ENCODE peak calls at places on chromosomes 2 and 18, in four cellular contexts. G is GM23248, E is right lobe of liver, X is ovary. Y is an unnamed sample. For H3K4me1 and H3K36me3, the result is how much of the 10 kb centered on the place peaks cover.

GRCh38 chr2:47086571-47086970 is 68.5 kb downstream of the STPG4 start:
- DNase-seq in G (peak), X (peak), E (no peak), Y (no peak)

GRCh38 chr2:212939777-212940531 is 211.5 kb downstream of the IKZF2 start:
- DNase-seq in X (no peak), E (no peak), G (no peak), Y (no peak)

GRCh38 chr2:54047076-54047475 is 68.3 kb upstream of the ACYP2 start:
- DNase-seq in X (no peak), E (no peak), G (peak), Y (no peak)

GRCh38 chr18:26044807-26045206 is 45.6 kb downstream of the SS18 start:
- DNase-seq in E (no peak), G (no peak), X (no peak), Y (no peak)

GRCh38 chr2:24613154-24613814 is 122.2 kb downstream of the NCOA1 start:
- DNase-seq in G (peak), X (no peak), E (no peak), Y (no peak)

GRCh38 chr2:168528016-168528415 is 71.9 kb downstream of the CERS6 start:
- DNase-seq in G (no peak), X (no peak), E (no peak), Y (no peak)

GRCh38 chr18:48072428-48073204 is 142.2 kb upstream of the SMAD2 start:
- DNase-seq in E (no peak), X (no peak), G (peak), Y (no peak)

GRCh38 chr2:133532919-133533318 is 35.3 kb downstream of the NCKAP5 start:
- DNase-seq in E (no peak), G (peak), X (no peak), Y (no peak)

GRCh38 chr2:231935207-231935524 is 9.0 kb upstream of the NPPC start:
- DNase-seq in E (no peak), X (no peak), G (no peak), Y (no peak)

GRCh38 chr2:133568172-133568571 is at the start of gene NCKAP5:
- DNase-seq in E (peak), X (peak), G (peak), Y (no peak)

GRCh38 chr2:190261851-190262250 is 57.8 kb downstream of the HIBCH start:
- DNase-seq in X (no peak), E (no peak), G (no peak), Y (no peak)

GRCh38 chr18:63511285-63511684 is 30.9 kb upstream of the SERPINB12 start:
- DNase-seq in X (no peak), G (no peak), E (no peak), Y (no peak)

GRCh38 chr2:29765711-29766110 is 155.7 kb downstream of the ALK start:
- DNase-seq in E (no peak), G (peak), X (no peak), Y (no peak)

GRCh38 chr18:13540783-13541182 is 185.6 kb downstream of the FAM210A start:
- DNase-seq in G (no peak), E (no peak), X (no peak), Y (no peak)

GRCh38 chr2:168422584-168422983 is 33.5 kb upstream of the CERS6 start:
- DNase-seq in X (no peak), G (no peak), E (no peak), Y (no peak)

GRCh38 chr2:24830351-24830750 is 37.1 kb downstream of the CENPO start:
- DNase-seq in X (no peak), G (peak), E (no peak), Y (no peak)

GRCh38 chr2:10300997-10301945 is 1.4 kb upstream of the HPCAL1 start:
- DNase-seq in X (peak), E (peak), G (no peak), Y (no peak)

GRCh38 chr18:4352746-4353522 is 102.2 kb downstream of the DLGAP1 start:
- DNase-seq in G (no peak), X (no peak), E (no peak), Y (no peak)

GRCh38 chr2:220318037-220318436 is 690.6 kb downstream of the SLC4A3 start:
- DNase-seq in G (no peak), X (no peak), E (no peak), Y (no peak)

GRCh38 chr2:25125189-25125588 is 43.2 kb downstream of the POMC start:
- DNase-seq in E (no peak), X (no peak), G (no peak), Y (no peak)

GRCh38 chr18:51030537-51031258 is 685 bp downstream of the SMAD4 start:
- DNase-seq in G (peak), X (peak), E (peak), Y (peak)

GRCh38 chr2:211367711-211368110 is 811.3 kb downstream of the CPS1 start:
- DNase-seq in X (no peak), G (no peak), E (no peak), Y (no peak)

GRCh38 chr2:100520224-100520623 is 42.6 kb upstream of the PDCL3 start:
- DNase-seq in X (no peak), G (peak), E (no peak), Y (no peak)

GRCh38 chr2:189382668-189383067 is 58.6 kb upstream of the WDR75 start:
- DNase-seq in E (no peak), X (no peak), G (no peak), Y (no peak)

GRCh38 chr2:2527162-2527561 is 196.1 kb upstream of the MYT1L start:
- DNase-seq in G (peak), E (no peak), X (no peak), Y (no peak)

GRCh38 chr18:69996951-69997798 is 49.5 kb upstream of the CD226 start:
- DNase-seq in X (no peak), E (no peak), G (no peak), Y (no peak)

GRCh38 chr2:241483305-241483704 is 25.1 kb downstream of the STK25 start:
- DNase-seq in E (no peak), G (no peak), X (no peak), Y (no peak)

GRCh38 chr2:39666489-39667141 is 898 bp downstream of the TMEM178A start:
- DNase-seq in X (peak), E (no peak), G (peak), Y (no peak)

GRCh38 chr2:39494784-39495251 is 57.7 kb upstream of the MAP4K3 start:
- DNase-seq in X (no peak), E (no peak), G (peak), Y (no peak)

GRCh38 chr2:34096552-34097171 is 497.6 kb upstream of the FAM98A start:
- DNase-seq in E (no peak), G (peak), X (peak), Y (no peak)

GRCh38 chr18:13026583-13027270 is 35.6 kb downstream of the CEP192 start:
- DNase-seq in E (no peak), X (no peak), G (peak), Y (no peak)

GRCh38 chr2:30686000-30686399 is 121.2 kb downstream of the CAPN13 start:
- DNase-seq in X (no peak), G (no peak), E (no peak), Y (peak)

GRCh38 chr2:88857951-88858406 is 166.5 kb downstream of the RPIA start:
- DNase-seq in X (no peak), G (no peak), E (no peak), Y (no peak)

GRCh38 chr18:46260016-46260878 is 156.1 kb downstream of the HAUS1 start:
- DNase-seq in G (peak), X (no peak), E (no peak), Y (no peak)

GRCh38 chr2:51120754-51121280 is 88.9 kb upstream of the NRXN1 start:
- DNase-seq in E (no peak), X (no peak), G (no peak), Y (no peak)

GRCh38 chr2:8080063-8080462 is 601.8 kb upstream of the ID2 start:
- DNase-seq in X (no peak), G (no peak), E (no peak), Y (no peak)

GRCh38 chr2:8072907-8073306 is 608.9 kb upstream of the ID2 start:
- DNase-seq in E (no peak), X (no peak), G (no peak), Y (no peak)

GRCh38 chr2:8078760-8079159 is 603.1 kb upstream of the ID2 start:
- DNase-seq in E (no peak), G (no peak), X (no peak), Y (no peak)

GRCh38 chr2:8073928-8074327 is 607.9 kb upstream of the ID2 start:
- DNase-seq in X (no peak), E (no peak), G (no peak), Y (no peak)

DNA sequence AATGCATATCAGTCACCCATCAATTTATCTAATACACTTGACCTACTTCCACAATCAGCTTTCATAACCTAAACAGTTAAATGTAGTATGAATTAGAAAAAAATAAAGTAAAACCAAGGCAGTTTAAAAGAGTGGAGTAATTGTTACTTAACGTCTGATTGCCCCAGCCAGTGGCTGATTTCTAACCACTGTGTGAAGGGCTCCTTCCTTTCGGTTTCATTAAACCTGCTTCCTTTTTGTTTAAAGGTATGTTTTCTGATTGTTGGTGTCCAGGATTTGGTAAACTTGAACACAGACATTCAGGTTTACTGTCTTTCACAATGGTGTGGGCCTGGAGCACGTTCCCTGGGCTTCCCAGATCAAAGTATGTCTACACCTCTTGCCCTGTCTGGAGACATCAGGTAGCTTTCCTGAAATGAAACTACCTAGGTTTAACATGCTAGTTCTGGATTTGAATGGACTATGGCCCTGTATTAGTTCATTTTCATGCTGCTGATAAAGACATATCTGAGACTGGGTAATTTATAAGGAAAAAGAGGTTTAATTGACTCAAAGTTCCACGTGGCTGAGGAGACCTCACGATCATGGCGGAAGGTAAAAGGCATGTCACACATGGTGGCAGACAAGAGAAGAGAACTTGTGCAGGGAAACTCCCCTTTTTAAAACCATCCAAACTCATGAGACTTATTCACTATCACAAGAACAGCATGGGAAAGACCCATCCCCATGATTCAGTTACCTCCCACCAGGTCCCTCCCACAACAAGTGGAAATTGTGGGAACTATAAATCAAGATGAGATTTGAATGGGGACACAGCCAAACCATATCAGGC is 605.2 kb upstream of the ID2 start:
- DNase-seq in X (no peak), E (no peak), G (no peak), Y (no peak)
- H3K4me1 ChIP-seq in X (under half), E (under half), G (under half), Y (under half)

GRCh38 chr2:218655751-218656150 is 3.7 kb downstream of the ZNF142 start:
- DNase-seq in X (no peak), E (no peak), G (no peak), Y (no peak)
- H3K36me3 ChIP-seq in X (under half), E (under half), G (under half), Y (under half)

DNA sequence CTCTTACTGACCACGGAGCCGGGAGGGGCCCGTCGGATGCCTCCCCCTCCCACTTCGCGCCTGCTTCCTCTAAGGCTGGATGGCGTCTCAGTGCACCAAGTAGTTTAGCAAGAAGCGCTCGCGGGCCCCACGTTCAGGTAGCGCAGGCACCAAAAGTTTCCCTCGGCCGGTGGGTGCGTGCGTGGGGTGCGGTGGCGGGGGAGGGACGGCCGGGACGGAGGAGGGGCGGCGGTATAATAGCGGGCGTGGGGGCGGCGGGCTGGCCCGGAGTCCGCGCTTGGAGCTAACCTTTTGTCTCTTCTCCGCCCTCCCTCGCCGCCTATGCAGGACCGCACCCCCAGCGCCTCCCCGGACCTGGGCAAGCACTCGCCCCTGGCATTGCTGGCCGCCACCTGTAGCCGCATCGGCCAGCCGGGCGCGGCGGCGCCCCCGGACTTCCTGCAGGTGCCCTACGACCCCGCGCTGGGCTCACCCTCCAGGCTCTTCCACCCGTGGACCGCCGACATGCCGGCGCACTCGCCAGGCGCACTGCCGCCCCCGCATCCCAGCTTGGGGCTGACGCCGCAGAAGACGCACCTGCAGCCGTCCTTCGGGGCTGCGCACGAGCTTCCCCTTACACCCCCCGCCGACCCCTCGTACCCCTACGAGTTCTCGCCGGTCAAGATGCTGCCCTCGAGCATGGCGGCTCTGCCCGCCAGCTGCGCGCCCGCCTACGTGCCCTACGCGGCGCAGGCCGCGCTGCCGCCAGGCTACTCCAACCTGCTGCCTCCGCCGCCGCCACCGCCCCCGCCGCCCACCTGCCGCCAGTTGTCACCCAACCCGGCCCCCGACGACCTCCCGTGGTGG is 1.0 kb downstream of the SP5 start:
- DNase-seq in X (no peak), E (no peak), G (no peak), Y (peak)
- H3K4me3 ChIP-seq in X (peak), E (peak), G (no peak), Y (peak)

GRCh38 chr2:222796413-222797103 is 64.3 kb upstream of the ACSL3 start:
- DNase-seq in G (no peak), X (no peak), E (peak), Y (no peak)

GRCh38 chr2:222797308-222797707 is 63.5 kb upstream of the ACSL3 start:
- DNase-seq in E (no peak), G (peak), X (no peak), Y (no peak)

GRCh38 chr2:222794585-222795579 is 66.0 kb upstream of the ACSL3 start:
- DNase-seq in E (no peak), G (no peak), X (no peak), Y (no peak)

GRCh38 chr2:222797871-222798270 is 63.0 kb upstream of the ACSL3 start:
- DNase-seq in G (peak), E (no peak), X (no peak), Y (no peak)

DNA sequence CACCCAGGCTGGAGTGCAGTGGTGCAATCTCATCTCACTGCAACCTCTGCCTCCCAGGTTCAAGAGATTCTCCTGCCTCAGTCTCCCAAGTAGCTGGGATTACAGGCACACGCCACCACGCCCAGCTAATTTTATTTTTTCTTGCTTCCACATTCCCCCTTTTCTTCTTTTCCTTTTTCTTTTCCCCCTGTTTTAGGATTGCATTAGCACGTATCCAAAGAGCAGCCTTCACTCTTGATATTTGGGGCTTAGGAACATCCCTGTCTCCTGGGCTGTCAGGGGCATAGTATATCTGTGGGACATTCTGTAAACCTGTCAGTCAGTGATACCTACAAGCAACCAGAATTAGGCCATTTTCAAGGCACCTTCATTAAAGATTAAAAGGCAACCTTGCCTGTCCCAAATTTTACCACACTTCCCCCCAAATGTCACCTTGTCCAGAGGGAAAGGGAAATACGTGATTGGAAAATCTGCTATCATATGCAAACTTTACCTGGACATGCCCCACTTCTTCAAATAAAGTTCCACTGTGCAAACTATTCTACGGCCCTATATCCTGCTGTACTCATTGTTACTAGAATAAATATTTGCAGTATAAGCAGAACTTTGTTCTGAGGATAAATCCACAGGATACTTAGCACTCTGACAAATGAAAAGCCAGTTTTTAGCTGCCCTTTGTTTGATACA is 65.0 kb upstream of the ACSL3 start:
- DNase-seq in G (no peak), E (no peak), X (no peak), Y (no peak)
- H3K4me1 ChIP-seq in G (under half), E (under half), X (under half), Y (half or more)

DNA sequence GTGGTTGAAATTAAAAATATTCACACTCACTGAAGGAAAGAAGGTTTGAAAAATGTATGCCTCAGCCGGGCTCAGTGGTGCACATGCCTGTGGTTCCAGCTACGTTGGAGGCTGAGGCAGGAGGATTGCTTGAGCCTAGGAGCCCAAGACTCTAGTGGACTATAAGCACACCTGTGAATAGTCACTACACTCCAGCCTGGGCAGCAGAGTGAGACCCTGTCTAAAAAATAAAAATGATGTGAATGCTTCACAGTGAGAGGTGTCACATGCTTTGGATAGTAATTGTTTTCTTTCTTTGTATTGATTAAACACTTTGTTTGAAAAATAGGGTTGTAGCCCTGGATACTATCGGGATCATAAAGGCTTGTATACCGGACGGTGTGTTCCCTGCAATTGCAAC is 138.6 kb upstream of the TTC39C start:
- DNase-seq in X (no peak), G (no peak), E (no peak), Y (no peak)
- H3K36me3 ChIP-seq in X (under half), G (under half), E (under half), Y (under half)

GRCh38 chr18:23135679-23136325 is 517 bp downstream of the CABLES1 start:
- DNase-seq in X (peak), G (peak), E (peak), Y (no peak)

GRCh38 chr18:23133860-23134779 is 1.2 kb upstream of the CABLES1 start:
- DNase-seq in G (no peak), E (peak), X (no peak), Y (no peak)

GRCh38 chr18:23137093-23137640 is 1.9 kb downstream of the CABLES1 start:
- DNase-seq in G (no peak), X (no peak), E (no peak), Y (no peak)

GRCh38 chr18:23136326-23137092 is 1.2 kb downstream of the CABLES1 start:
- DNase-seq in X (peak), G (peak), E (peak), Y (no peak)

GRCh38 chr18:23134780-23135678 is at the start of gene CABLES1:
- DNase-seq in X (peak), G (peak), E (peak), Y (no peak)
- H3K4me3 ChIP-seq in X (peak), G (peak), E (peak), Y (peak)

DNA sequence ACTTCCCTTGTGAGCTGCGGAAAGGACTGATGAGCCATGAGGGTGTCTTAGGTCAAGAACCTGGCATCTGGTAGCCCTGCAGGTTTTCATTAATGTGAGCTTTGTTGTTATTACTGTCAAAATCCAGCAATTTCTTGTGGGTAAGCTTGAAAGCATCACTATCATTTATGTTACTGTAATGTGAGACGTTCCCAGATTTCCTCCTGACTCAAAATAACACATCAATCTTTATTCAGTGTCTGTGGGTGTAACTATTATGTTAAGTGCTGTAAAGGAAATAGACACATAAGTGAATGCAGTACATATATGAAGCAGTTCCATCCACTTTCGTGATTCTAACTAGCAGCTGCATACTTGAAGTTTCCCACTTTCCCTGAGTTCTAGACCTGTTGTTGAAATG is 89.8 kb downstream of the FHOD3 start:
- DNase-seq in G (no peak), E (no peak), X (no peak), Y (no peak)
- H3K4me1 ChIP-seq in G (under half), E (under half), X (under half), Y (under half)

GRCh38 chr2:238552226-238552625 is 125.5 kb downstream of the ASB1 start:
- DNase-seq in E (no peak), G (no peak), X (no peak), Y (no peak)
- H3K36me3 ChIP-seq in E (under half), G (under half), X (under half), Y (under half)